ENCODE peak calls at places on chromosomes 7 and 10, in four cellular contexts. A is EL, J is HFFc6, K is NCI-H1417. Z is an unnamed sample.

GRCh38 chr7:44278451-44279161 is 46.8 kb downstream of the CAMK2B start:
- DNase-seq in J (peak), A (no peak), K (no peak), Z (no peak)

GRCh38 chr7:52639126-52639525 is 396.3 kb upstream of the POM121L12 start:
- DNase-seq in A (no peak), J (no peak), K (no peak), Z (no peak)

GRCh38 chr7:125112741-125113309 is 183.2 kb upstream of the POT1 start:
- DNase-seq in K (no peak), J (no peak), A (no peak), Z (no peak)

GRCh38 chr7:142153400-142153799 is 41.9 kb downstream of the MGAM2 start:
- DNase-seq in J (no peak), K (no peak), A (peak), Z (no peak)

GRCh38 chr10:125266966-125267365 is 106.6 kb upstream of the CTBP2 start:
- DNase-seq in K (no peak), A (no peak), J (no peak), Z (no peak)

GRCh38 chr7:14637968-14638367 is 264.6 kb downstream of the DGKB start:
- DNase-seq in J (no peak), A (no peak), K (no peak), Z (no peak)

GRCh38 chr7:150981644-150982043 is 3.5 kb upstream of the KCNH2 start:
- DNase-seq in J (no peak), A (no peak), K (no peak), Z (no peak)

GRCh38 chr7:43869018-43869897 is at the start of gene MRPS24:
- DNase-seq in J (peak), K (peak), A (peak), Z (peak)

GRCh38 chr7:51138121-51139085 is 178.2 kb downstream of the COBL start:
- DNase-seq in A (no peak), K (peak), J (no peak), Z (no peak)

GRCh38 chr10:112092529-112092928 is 91.0 kb downstream of the GPAM start:
- DNase-seq in J (no peak), K (no peak), A (peak), Z (no peak)

GRCh38 chr7:78473011-78473410 is 674.4 kb downstream of the PHTF2 start:
- DNase-seq in A (peak), K (no peak), J (peak), Z (no peak)

GRCh38 chr10:71231196-71231595 is 18.8 kb downstream of the UNC5B start:
- DNase-seq in A (no peak), K (no peak), J (no peak), Z (no peak)

GRCh38 chr10:44990302-44990655 is 10.4 kb upstream of the ZNF22 start:
- DNase-seq in K (no peak), J (no peak), A (no peak), Z (no peak)

GRCh38 chr7:77950548-77950947 is 152.0 kb downstream of the PHTF2 start:
- DNase-seq in A (no peak), K (no peak), J (no peak), Z (no peak)

GRCh38 chr10:81081887-81082620 is 544.4 kb downstream of the SH2D4B start:
- DNase-seq in K (no peak), J (no peak), A (no peak), Z (no peak)

GRCh38 chr7:44511863-44512468 is 21.5 kb upstream of the NUDCD3 start:
- DNase-seq in J (no peak), K (no peak), A (no peak), Z (no peak)

GRCh38 chr7:77570330-77571011 is 33.4 kb downstream of the PTPN12 start:
- DNase-seq in J (peak), A (peak), K (no peak), Z (no peak)

GRCh38 chr7:110388451-110388850 is 702.5 kb upstream of the LRRN3 start:
- DNase-seq in K (no peak), A (no peak), J (no peak), Z (no peak)

GRCh38 chr7:37442268-37442667 is 6.4 kb downstream of the ELMO1 start:
- DNase-seq in A (no peak), J (no peak), K (no peak), Z (no peak)

GRCh38 chr7:29574659-29575058 is 11.0 kb downstream of the PRR15 start:
- DNase-seq in K (no peak), J (no peak), A (no peak), Z (no peak)

GRCh38 chr10:71247306-71247705 is 34.9 kb downstream of the UNC5B start:
- DNase-seq in A (no peak), K (no peak), J (no peak), Z (no peak)

GRCh38 chr10:101292194-101293006 is 61.6 kb upstream of the BTRC start:
- DNase-seq in A (peak), K (peak), J (no peak), Z (no peak)

GRCh38 chr7:1124816-1125602 is 35.0 kb downstream of the ZFAND2A start:
- DNase-seq in A (no peak), K (no peak), J (no peak), Z (no peak)

GRCh38 chr7:47576031-47576908 is 5.6 kb downstream of the TNS3 start:
- DNase-seq in J (peak), A (peak), K (no peak), Z (no peak)

GRCh38 chr7:11552676-11553075 is 279.3 kb downstream of the THSD7A start:
- DNase-seq in J (no peak), A (no peak), K (peak), Z (no peak)

GRCh38 chr10:50291261-50291850 is 40.0 kb upstream of the ASAH2 start:
- DNase-seq in K (no peak), J (no peak), A (peak), Z (no peak)

GRCh38 chr7:134941185-134941900 is 45.0 kb upstream of the AGBL3 start:
- DNase-seq in A (peak), K (no peak), J (peak), Z (no peak)

GRCh38 chr7:15954671-15955354 is 268.3 kb upstream of the MEOX2 start:
- DNase-seq in A (no peak), K (no peak), J (no peak), Z (no peak)

GRCh38 chr7:107982918-107983389 is 20.0 kb downstream of the LAMB1 start:
- DNase-seq in J (no peak), A (no peak), K (no peak), Z (no peak)

GRCh38 chr7:113100091-113100723 is 13.6 kb upstream of the GPR85 start:
- DNase-seq in K (no peak), A (no peak), J (no peak), Z (no peak)

GRCh38 chr10:29784175-29784773 is 149.5 kb upstream of the SVIL start:
- DNase-seq in K (no peak), A (peak), J (peak), Z (no peak)

Z was measured in activated gamma-delta T cell.